ENCODE peak calls at places on chromosome 5, in four cellular contexts. E is neural progenitor cell, B is uterus, T is brain microvascular endothelial cell. L is an unnamed sample.

GRCh38 chr5:9888517-9888916 is 258.4 kb upstream of the TAS2R1 start:
- DNase-seq in E (no peak), B (no peak), T (peak; percentile 88), L (peak; percentile 65)

GRCh38 chr5:95194856-95195255 is 90.0 kb downstream of the MCTP1 start:
- DNase-seq in E (no peak), B (no peak), T (no peak), L (no peak)

GRCh38 chr5:152271420-152271819 is 133.7 kb downstream of the NMUR2 start:
- DNase-seq in E (peak; percentile 59), B (no peak), T (peak; percentile 6), L (no peak)

GRCh38 chr5:88172847-88173758 is 95.5 kb downstream of the TMEM161B start:
- DNase-seq in E (peak; percentile 62), B (no peak), T (no peak), L (no peak)

GRCh38 chr5:158976035-158976434 is 123.7 kb downstream of the EBF1 start:
- DNase-seq in E (peak; percentile 21), B (no peak), T (peak; percentile 47), L (peak; percentile 67)

GRCh38 chr5:176737746-176738699 is 72.3 kb upstream of the UNC5A start:
- DNase-seq in E (no peak), B (peak; percentile 2), T (no peak), L (no peak)

GRCh38 chr5:71586052-71586940 is 844 bp upstream of the MCCC2 start:
- DNase-seq in E (no peak), B (no peak), T (no peak), L (no peak)

GRCh38 chr5:146561711-146562110 is 45.7 kb upstream of the GPR151 start:
- DNase-seq in E (no peak), B (no peak), T (no peak), L (peak; percentile 60)

GRCh38 chr5:74016373-74016772 is 390.4 kb downstream of the ARHGEF28 start:
- DNase-seq in E (no peak), B (no peak), T (no peak), L (no peak)

GRCh38 chr5:149455889-149456409 is 76.9 kb upstream of the IL17B start:
- DNase-seq in E (no peak), B (peak; percentile 68), T (peak; percentile 49), L (no peak)

DNA sequence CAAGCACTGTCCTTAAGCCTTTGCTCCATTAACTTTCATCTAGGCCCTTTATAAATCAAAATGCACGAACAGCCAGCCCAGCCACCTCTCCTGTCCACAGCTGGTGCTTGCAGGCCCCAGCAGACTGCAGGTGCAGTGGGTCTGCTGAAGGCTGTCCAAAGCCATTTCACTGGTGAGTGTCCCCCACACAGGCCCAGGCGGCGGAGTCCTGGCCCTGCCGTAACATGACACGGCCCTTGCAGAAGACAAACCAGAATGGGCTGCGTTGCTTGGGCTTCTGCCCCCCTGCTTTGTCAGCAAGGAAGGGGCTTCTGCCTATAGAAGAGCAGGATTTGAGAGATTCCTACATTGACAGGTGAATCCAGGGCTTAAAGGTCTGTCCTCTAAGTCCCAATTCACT is 188.6 kb downstream of the NR3C1 start:
- DNase-seq in E (peak; percentile 52), B (no peak), T (no peak), L (no peak)
- H3K36me3 ChIP-seq in E (no peaks in the 10 kb centered on the region), B (no peaks in the 10 kb centered on the region), T (no peaks in the 10 kb centered on the region), L (no peaks in the 10 kb centered on the region)

GRCh38 chr5:126384985-126385384 is 38.2 kb upstream of the GRAMD2B start:
- DNase-seq in E (no peak), B (no peak), T (peak; percentile 77), L (peak; percentile 77)
- H3K4me3 ChIP-seq in E (no peak overlapping the region), B (no peak overlapping the region), T (no peak overlapping the region), L (no peak overlapping the region)

DNA sequence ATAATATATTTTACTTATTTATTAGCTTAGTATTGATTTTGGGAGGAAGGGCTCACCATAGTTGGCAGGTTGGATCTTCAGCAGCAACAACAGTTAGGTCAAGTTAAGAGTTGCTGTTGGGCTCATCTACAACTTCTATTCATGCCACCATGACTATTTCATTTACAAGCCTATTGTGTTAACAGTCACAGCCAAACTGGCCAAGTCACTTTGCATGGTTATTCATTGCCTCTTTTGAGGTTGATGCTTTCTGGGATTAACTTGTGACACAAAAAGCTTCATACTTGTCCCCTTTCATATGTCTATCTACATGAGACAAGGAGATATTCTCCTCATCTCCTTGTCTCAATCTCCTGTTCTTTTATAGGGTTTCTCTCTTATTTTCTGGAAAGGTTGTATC is 98.3 kb downstream of the WDR70 start:
- DNase-seq in E (no peak), B (no peak), T (no peak), L (no peak)
- H3K36me3 ChIP-seq in E (peaks cover 11% of the 10 kb centered on the region), B (no peaks in the 10 kb centered on the region), T (no peaks in the 10 kb centered on the region), L (peaks cover 2% of the 10 kb centered on the region)

GRCh38 chr5:2742921-2743679 is 8.4 kb downstream of the IRX2 start:
- DNase-seq in E (peak; percentile 61), B (no peak), T (no peak), L (no peak)
- H3K4me3 ChIP-seq in E (peak overlapping the region; percentile 36), B (no peak overlapping the region), T (no peak overlapping the region), L (no peak overlapping the region)

GRCh38 chr5:172895549-172895948 is 61.5 kb downstream of the ERGIC1 start:
- DNase-seq in E (no peak), B (no peak), T (no peak), L (no peak)
- H3K36me3 ChIP-seq in E (no peaks in the 10 kb centered on the region), B (no peaks in the 10 kb centered on the region), T (peaks cover 30% of the 10 kb centered on the region), L (peaks cover 3% of the 10 kb centered on the region)